ENCODE peak calls at places on chromosomes 16 and 17, in nine cellular contexts. M is NCI-H1930; P is NCI-H187; V is iPS DF 6.9; C is WTC11; G is H9; K is stimulated activated CD4-positive, alpha-beta T cell treated with anti-CD3 and anti-CD28 coated beads, Interleukin-4, amount 100 ng/mL, for 48 hours; L is fibroblast of the aortic adventitia; H is stomach. T is an unnamed sample.

GRCh38 chr16:66539628-66540469 is 10.1 kb downstream of the TK2 start:
- DNase-seq in C (no peak), P (no peak), G (no peak), H (no peak), K (no peak), L (no peak), M (no peak), V (no peak), T (no peak)

GRCh38 chr16:3035972-3036725 is 595 bp downstream of the BICDL2 start:
- DNase-seq in G (no peak), C (peak), K (no peak), L (no peak), H (peak), M (no peak), V (no peak), P (no peak), T (no peak)

GRCh38 chr17:63772801-63773271 is 561 bp downstream of the CCDC47 start:
- DNase-seq in V (no peak), G (no peak), P (no peak), C (no peak), K (no peak), L (peak), M (no peak), H (no peak), T (no peak)

GRCh38 chr16:9092282-9092962 is 978 bp downstream of the HAPSTR1 start:
- DNase-seq in C (peak), P (no peak), L (no peak), H (peak), G (no peak), M (no peak), V (no peak), K (no peak), T (peak)

GRCh38 chr17:78665952-78666920 is 89.0 kb upstream of the DNAH17 start:
- DNase-seq in G (no peak), C (no peak), P (no peak), L (no peak), V (no peak), H (no peak), M (no peak), K (peak), T (peak)

GRCh38 chr16:84044108-84044488 is 1.5 kb upstream of the SLC38A8 start:
- DNase-seq in G (peak), V (peak), K (no peak), L (peak), P (no peak), M (no peak), H (no peak), C (peak), T (peak)

GRCh38 chr17:80337195-80337895 is 76.7 kb downstream of the RNF213 start:
- DNase-seq in G (no peak), V (no peak), K (no peak), P (no peak), H (no peak), L (no peak), M (no peak), C (no peak), T (no peak)

GRCh38 chr17:671076-671762 is 43.4 kb downstream of the VPS53 start:
- DNase-seq in L (no peak), G (no peak), H (no peak), P (no peak), K (no peak), M (no peak), V (no peak), C (no peak), T (no peak)

GRCh38 chr17:50270430-50271172 is 3.7 kb upstream of the TMEM92 start:
- DNase-seq in C (peak), G (peak), P (no peak), H (peak), M (no peak), V (no peak), L (peak), K (no peak), T (no peak)

GRCh38 chr16:56866955-56867830 is 2.2 kb downstream of the SLC12A3 start:
- DNase-seq in V (no peak), P (no peak), C (no peak), K (peak), M (no peak), L (peak), G (no peak), H (peak), T (peak)

GRCh38 chr17:9843152-9844010 is 17.7 kb downstream of the GLP2R start:
- DNase-seq in L (no peak), H (no peak), C (no peak), G (peak), K (no peak), M (no peak), P (no peak), V (no peak), T (no peak)

GRCh38 chr17:77206557-77206956 is 65.8 kb downstream of the SEC14L1 start:
- DNase-seq in G (no peak), P (no peak), H (no peak), V (no peak), C (no peak), M (no peak), K (no peak), L (no peak), T (no peak)

GRCh38 chr17:30950669-30951399 is 20.0 kb upstream of the RNF135 start:
- DNase-seq in C (no peak), H (peak), K (no peak), M (peak), P (no peak), V (no peak), G (no peak), L (peak), T (no peak)

GRCh38 chr17:57396515-57396921 is 140.2 kb downstream of the MSI2 start:
- DNase-seq in K (no peak), M (no peak), V (no peak), H (no peak), P (no peak), G (no peak), C (no peak), L (no peak), T (no peak)

GRCh38 chr16:77812856-77813523 is 24.6 kb downstream of the VAT1L start:
- DNase-seq in C (no peak), H (no peak), G (no peak), V (no peak), K (no peak), L (no peak), P (no peak), M (no peak), T (no peak)

GRCh38 chr16:57102888-57103879 is 10.8 kb downstream of the CPNE2 start:
- DNase-seq in P (no peak), C (peak), G (peak), L (no peak), H (no peak), M (no peak), K (no peak), V (no peak), T (no peak)

GRCh38 chr16:12971216-12971615 is 69.8 kb downstream of the SHISA9 start:
- DNase-seq in V (no peak), M (no peak), G (no peak), L (no peak), C (no peak), K (peak), P (peak), H (peak), T (no peak)

GRCh38 chr17:7133424-7133823 is 18.8 kb upstream of the ASGR2 start:
- DNase-seq in V (no peak), K (peak), H (no peak), L (no peak), M (no peak), C (peak), G (peak), P (no peak), T (peak)

GRCh38 chr17:45146616-45147101 is 1.6 kb upstream of the HEXIM1 start:
- DNase-seq in V (no peak), G (peak), M (no peak), H (peak), P (no peak), C (no peak), K (no peak), L (peak), T (no peak)

GRCh38 chr17:27323538-27324212 is 29.8 kb downstream of the WSB1 start:
- DNase-seq in H (peak), V (no peak), G (peak), C (no peak), M (no peak), L (peak), K (no peak), P (no peak), T (no peak)

GRCh38 chr17:70405492-70406220 is 236.3 kb downstream of the KCNJ2 start:
- DNase-seq in G (no peak), C (no peak), V (no peak), L (peak), H (no peak), P (no peak), K (no peak), M (no peak), T (no peak)

GRCh38 chr16:57635266-57636097 is 7.1 kb downstream of the ADGRG1 start:
- DNase-seq in K (no peak), G (no peak), L (no peak), V (no peak), P (no peak), C (no peak), H (peak), M (no peak), T (no peak)

GRCh38 chr17:8122923-8123694 is 797 bp downstream of the HES7 start:
- DNase-seq in C (peak), M (no peak), L (peak), K (peak), G (peak), H (no peak), P (no peak), V (no peak), T (no peak)

GRCh38 chr17:59366773-59367656 is 35.6 kb downstream of the YPEL2 start:
- DNase-seq in H (peak), M (no peak), K (no peak), C (no peak), L (peak), P (no peak), G (no peak), V (no peak), T (no peak)

GRCh38 chr16:728890-729744 is 2.2 kb downstream of the HAGHL start:
- DNase-seq in V (no peak), C (no peak), M (no peak), P (no peak), G (peak), H (no peak), K (no peak), L (no peak), T (no peak)

GRCh38 chr17:42171831-42172230 is 9.1 kb downstream of the KCNH4 start:
- DNase-seq in H (no peak), P (no peak), G (peak), C (peak), M (no peak), K (no peak), V (no peak), L (no peak), T (no peak)

GRCh38 chr16:70601576-70602575 is 44.5 kb upstream of the IL34 start:
- DNase-seq in P (no peak), H (no peak), L (peak), C (no peak), G (no peak), V (no peak), K (no peak), M (no peak), T (no peak)

T was measured in endothelial cell.